ENCODE peak calls at places on chromosomes 4 and X, in eight cellular contexts. One of them, this sample, is unnamed.

GRCh38 chr4:130131536-130131935 is 1035.6 kb downstream of the C4orf33 start:
- DNase-seq in endothelial cell of umbilical vein: no peak
- DNase-seq in A549: no peak
- DNase-seq in tibial nerve: no peak
- DNase-seq in esophagus squamous epithelium: no peak
- DNase-seq in upper lobe of left lung: no peak
- DNase-seq in Peyer's patch: no peak
- DNase-seq in spleen: no peak
- DNase-seq in this sample: no peak

GRCh38 chr4:10088135-10089010 is 28.2 kb downstream of the WDR1 start:
- DNase-seq in tibial nerve: no peak
- DNase-seq in spleen: peak
- DNase-seq in Peyer's patch: no peak
- DNase-seq in A549: no peak
- DNase-seq in upper lobe of left lung: no peak
- DNase-seq in endothelial cell of umbilical vein: no peak
- DNase-seq in esophagus squamous epithelium: no peak
- DNase-seq in this sample: no peak

GRCh38 chrX:9670136-9670905 is 95.3 kb downstream of the GPR143 start:
- DNase-seq in spleen: no peak
- DNase-seq in endothelial cell of umbilical vein: peak
- DNase-seq in A549: no peak
- DNase-seq in tibial nerve: no peak
- DNase-seq in upper lobe of left lung: no peak
- DNase-seq in esophagus squamous epithelium: no peak
- DNase-seq in Peyer's patch: no peak
- DNase-seq in this sample: no peak

GRCh38 chr4:137422666-137423065 is 109.6 kb downstream of the PCDH18 start:
- DNase-seq in A549: no peak
- DNase-seq in tibial nerve: no peak
- DNase-seq in endothelial cell of umbilical vein: no peak
- DNase-seq in esophagus squamous epithelium: no peak
- DNase-seq in Peyer's patch: no peak
- DNase-seq in upper lobe of left lung: no peak
- DNase-seq in spleen: no peak
- DNase-seq in this sample: no peak

GRCh38 chr4:157832596-157832995 is 340.2 kb downstream of the GASK1B start:
- DNase-seq in upper lobe of left lung: no peak
- DNase-seq in spleen: no peak
- DNase-seq in esophagus squamous epithelium: no peak
- DNase-seq in Peyer's patch: no peak
- DNase-seq in endothelial cell of umbilical vein: no peak
- DNase-seq in A549: no peak
- DNase-seq in tibial nerve: no peak
- DNase-seq in this sample: no peak

GRCh38 chr4:48698029-48698901 is 81.8 kb downstream of the FRYL start:
- DNase-seq in upper lobe of left lung: no peak
- DNase-seq in tibial nerve: peak
- DNase-seq in esophagus squamous epithelium: no peak
- DNase-seq in endothelial cell of umbilical vein: peak
- DNase-seq in spleen: no peak
- DNase-seq in Peyer's patch: peak
- DNase-seq in A549: peak
- DNase-seq in this sample: peak

GRCh38 chr4:185920171-185920570 is 108.2 kb upstream of the SORBS2 start:
- DNase-seq in spleen: no peak
- DNase-seq in tibial nerve: no peak
- DNase-seq in endothelial cell of umbilical vein: no peak
- DNase-seq in Peyer's patch: no peak
- DNase-seq in A549: no peak
- DNase-seq in upper lobe of left lung: no peak
- DNase-seq in esophagus squamous epithelium: no peak
- DNase-seq in this sample: no peak

GRCh38 chrX:54509401-54509800 is 13.4 kb upstream of the FGD1 start:
- DNase-seq in endothelial cell of umbilical vein: peak
- DNase-seq in spleen: no peak
- DNase-seq in upper lobe of left lung: no peak
- DNase-seq in esophagus squamous epithelium: no peak
- DNase-seq in A549: no peak
- DNase-seq in tibial nerve: no peak
- DNase-seq in Peyer's patch: no peak
- DNase-seq in this sample: no peak

GRCh38 chr4:87092389-87093141 is 127.9 kb downstream of the KLHL8 start:
- DNase-seq in endothelial cell of umbilical vein: peak
- DNase-seq in spleen: no peak
- DNase-seq in upper lobe of left lung: no peak
- DNase-seq in esophagus squamous epithelium: no peak
- DNase-seq in Peyer's patch: peak
- DNase-seq in A549: peak
- DNase-seq in tibial nerve: peak
- DNase-seq in this sample: peak

GRCh38 chrX:23012162-23012561 is 12.4 kb downstream of the DDX53 start:
- DNase-seq in endothelial cell of umbilical vein: no peak
- DNase-seq in tibial nerve: no peak
- DNase-seq in Peyer's patch: no peak
- DNase-seq in esophagus squamous epithelium: no peak
- DNase-seq in A549: no peak
- DNase-seq in upper lobe of left lung: no peak
- DNase-seq in spleen: no peak
- DNase-seq in this sample: no peak

GRCh38 chr4:94635172-94635571 is 122.6 kb upstream of the BMPR1B start:
- DNase-seq in endothelial cell of umbilical vein: no peak
- DNase-seq in tibial nerve: no peak
- DNase-seq in A549: no peak
- DNase-seq in spleen: no peak
- DNase-seq in Peyer's patch: no peak
- DNase-seq in esophagus squamous epithelium: no peak
- DNase-seq in upper lobe of left lung: no peak
- DNase-seq in this sample: no peak

GRCh38 chr4:55253911-55254593 is 92.0 kb upstream of the SRD5A3 start:
- DNase-seq in esophagus squamous epithelium: no peak
- DNase-seq in endothelial cell of umbilical vein: peak
- DNase-seq in tibial nerve: no peak
- DNase-seq in Peyer's patch: no peak
- DNase-seq in A549: no peak
- DNase-seq in spleen: no peak
- DNase-seq in upper lobe of left lung: no peak
- DNase-seq in this sample: no peak

GRCh38 chr4:184348311-184349233 is 125.8 kb downstream of the IRF2 start:
- DNase-seq in A549: no peak
- DNase-seq in Peyer's patch: peak
- DNase-seq in endothelial cell of umbilical vein: no peak
- DNase-seq in tibial nerve: no peak
- DNase-seq in spleen: no peak
- DNase-seq in esophagus squamous epithelium: no peak
- DNase-seq in upper lobe of left lung: no peak
- DNase-seq in this sample: no peak

GRCh38 chr4:56757270-56757746 is 64.2 kb downstream of the SPINK2 start:
- DNase-seq in tibial nerve: no peak
- DNase-seq in esophagus squamous epithelium: no peak
- DNase-seq in A549: peak
- DNase-seq in spleen: peak
- DNase-seq in Peyer's patch: peak
- DNase-seq in upper lobe of left lung: no peak
- DNase-seq in endothelial cell of umbilical vein: no peak
- DNase-seq in this sample: peak

GRCh38 chrX:109300415-109300814 is 181.5 kb downstream of the GUCY2F start:
- DNase-seq in endothelial cell of umbilical vein: no peak
- DNase-seq in upper lobe of left lung: no peak
- DNase-seq in Peyer's patch: no peak
- DNase-seq in tibial nerve: no peak
- DNase-seq in A549: no peak
- DNase-seq in esophagus squamous epithelium: no peak
- DNase-seq in spleen: no peak
- DNase-seq in this sample: no peak

GRCh38 chrX:120235284-120235683 is 15.3 kb upstream of the ZBTB33 start:
- DNase-seq in A549: no peak
- DNase-seq in spleen: no peak
- DNase-seq in Peyer's patch: no peak
- DNase-seq in upper lobe of left lung: no peak
- DNase-seq in endothelial cell of umbilical vein: no peak
- DNase-seq in esophagus squamous epithelium: no peak
- DNase-seq in tibial nerve: no peak
- DNase-seq in this sample: no peak

GRCh38 chr4:126955292-126956191 is 677.2 kb upstream of the INTU start:
- DNase-seq in Peyer's patch: peak
- DNase-seq in upper lobe of left lung: peak
- DNase-seq in endothelial cell of umbilical vein: no peak
- DNase-seq in A549: no peak
- DNase-seq in esophagus squamous epithelium: no peak
- DNase-seq in spleen: no peak
- DNase-seq in tibial nerve: no peak
- DNase-seq in this sample: no peak

GRCh38 chr4:88341227-88342192 is 37.1 kb upstream of the HERC6 start:
- DNase-seq in esophagus squamous epithelium: no peak
- DNase-seq in spleen: no peak
- DNase-seq in tibial nerve: no peak
- DNase-seq in endothelial cell of umbilical vein: peak
- DNase-seq in upper lobe of left lung: no peak
- DNase-seq in A549: peak
- DNase-seq in Peyer's patch: no peak
- DNase-seq in this sample: peak

GRCh38 chrX:3527166-3527565 is 180.7 kb upstream of the MXRA5 start:
- DNase-seq in upper lobe of left lung: no peak
- DNase-seq in A549: no peak
- DNase-seq in tibial nerve: no peak
- DNase-seq in esophagus squamous epithelium: no peak
- DNase-seq in spleen: no peak
- DNase-seq in endothelial cell of umbilical vein: no peak
- DNase-seq in Peyer's patch: no peak
- DNase-seq in this sample: no peak

GRCh38 chr4:4693258-4693657 is 151.4 kb upstream of the STX18 start:
- DNase-seq in upper lobe of left lung: no peak
- DNase-seq in endothelial cell of umbilical vein: no peak
- DNase-seq in A549: no peak
- DNase-seq in esophagus squamous epithelium: no peak
- DNase-seq in spleen: no peak
- DNase-seq in tibial nerve: no peak
- DNase-seq in Peyer's patch: no peak
- DNase-seq in this sample: no peak

GRCh38 chr4:80006935-80007744 is 65.9 kb downstream of the ANTXR2 start:
- DNase-seq in tibial nerve: no peak
- DNase-seq in spleen: no peak
- DNase-seq in upper lobe of left lung: no peak
- DNase-seq in A549: no peak
- DNase-seq in esophagus squamous epithelium: no peak
- DNase-seq in Peyer's patch: no peak
- DNase-seq in endothelial cell of umbilical vein: peak
- DNase-seq in this sample: no peak

GRCh38 chr4:132230025-132230424 is 919.1 kb upstream of the PCDH10 start:
- DNase-seq in A549: no peak
- DNase-seq in tibial nerve: no peak
- DNase-seq in endothelial cell of umbilical vein: no peak
- DNase-seq in spleen: no peak
- DNase-seq in upper lobe of left lung: no peak
- DNase-seq in Peyer's patch: no peak
- DNase-seq in esophagus squamous epithelium: no peak
- DNase-seq in this sample: no peak

GRCh38 chrX:120299928-120300327 is 11.3 kb downstream of the TMEM255A start:
- DNase-seq in spleen: no peak
- DNase-seq in endothelial cell of umbilical vein: no peak
- DNase-seq in esophagus squamous epithelium: no peak
- DNase-seq in tibial nerve: no peak
- DNase-seq in A549: no peak
- DNase-seq in upper lobe of left lung: no peak
- DNase-seq in Peyer's patch: no peak
- DNase-seq in this sample: no peak

GRCh38 chr4:71009796-71010588 is 16.5 kb downstream of the DCK start:
- DNase-seq in A549: peak
- DNase-seq in Peyer's patch: no peak
- DNase-seq in tibial nerve: no peak
- DNase-seq in upper lobe of left lung: no peak
- DNase-seq in esophagus squamous epithelium: no peak
- DNase-seq in spleen: no peak
- DNase-seq in endothelial cell of umbilical vein: peak
- DNase-seq in this sample: no peak
- TF ChIP-seq CTCF in A549: peak
- TF ChIP-seq CTCF in Peyer's patch: peak
- TF ChIP-seq CTCF in tibial nerve: peak
- TF ChIP-seq CTCF in upper lobe of left lung: peak
- TF ChIP-seq CTCF in esophagus squamous epithelium: peak
- TF ChIP-seq CTCF in spleen: peak
- TF ChIP-seq CTCF in endothelial cell of umbilical vein: peak
- TF ChIP-seq CTCF in this sample: peak

GRCh38 chr4:172155838-172156345 is 342.7 kb downstream of the GALNTL6 start:
- DNase-seq in spleen: no peak
- DNase-seq in tibial nerve: no peak
- DNase-seq in A549: no peak
- DNase-seq in Peyer's patch: no peak
- DNase-seq in upper lobe of left lung: no peak
- DNase-seq in esophagus squamous epithelium: no peak
- DNase-seq in endothelial cell of umbilical vein: no peak
- DNase-seq in this sample: no peak
- TF ChIP-seq POLR2A in spleen: no peak
- TF ChIP-seq POLR2A in tibial nerve: no peak
- TF ChIP-seq POLR2A in A549: no peak
- TF ChIP-seq POLR2A in Peyer's patch: no peak
- TF ChIP-seq POLR2A in upper lobe of left lung: no peak
- TF ChIP-seq POLR2A in esophagus squamous epithelium: no peak
- TF ChIP-seq POLR2A in endothelial cell of umbilical vein: no peak
- TF ChIP-seq POLR2A in this sample: no peak

GRCh38 chr4:176790398-176790797 is 2.3 kb downstream of the VEGFC start:
- DNase-seq in Peyer's patch: no peak
- DNase-seq in A549: no peak
- DNase-seq in esophagus squamous epithelium: no peak
- DNase-seq in spleen: no peak
- DNase-seq in upper lobe of left lung: no peak
- DNase-seq in tibial nerve: no peak
- DNase-seq in endothelial cell of umbilical vein: no peak
- DNase-seq in this sample: no peak

GRCh38 chr4:176789955-176790354 is 2.8 kb downstream of the VEGFC start:
- DNase-seq in tibial nerve: no peak
- DNase-seq in Peyer's patch: no peak
- DNase-seq in esophagus squamous epithelium: no peak
- DNase-seq in spleen: no peak
- DNase-seq in A549: no peak
- DNase-seq in upper lobe of left lung: no peak
- DNase-seq in endothelial cell of umbilical vein: peak
- DNase-seq in this sample: no peak

GRCh38 chr4:176791591-176792347 is 953 bp downstream of the VEGFC start:
- DNase-seq in upper lobe of left lung: peak
- DNase-seq in tibial nerve: no peak
- DNase-seq in esophagus squamous epithelium: no peak
- DNase-seq in spleen: peak
- DNase-seq in endothelial cell of umbilical vein: peak
- DNase-seq in A549: no peak
- DNase-seq in Peyer's patch: no peak
- DNase-seq in this sample: peak

GRCh38 chr4:176788248-176788647 is 4.5 kb downstream of the VEGFC start:
- DNase-seq in endothelial cell of umbilical vein: no peak
- DNase-seq in spleen: no peak
- DNase-seq in A549: no peak
- DNase-seq in esophagus squamous epithelium: no peak
- DNase-seq in Peyer's patch: no peak
- DNase-seq in tibial nerve: no peak
- DNase-seq in upper lobe of left lung: no peak
- DNase-seq in this sample: no peak

GRCh38 chr4:176788971-176789370 is 3.8 kb downstream of the VEGFC start:
- DNase-seq in A549: no peak
- DNase-seq in tibial nerve: no peak
- DNase-seq in Peyer's patch: no peak
- DNase-seq in esophagus squamous epithelium: no peak
- DNase-seq in endothelial cell of umbilical vein: no peak
- DNase-seq in spleen: no peak
- DNase-seq in upper lobe of left lung: no peak
- DNase-seq in this sample: no peak
- H3K27ac ChIP-seq in A549: peak
- H3K27ac ChIP-seq in tibial nerve: no peak
- H3K27ac ChIP-seq in Peyer's patch: no peak
- H3K27ac ChIP-seq in esophagus squamous epithelium: no peak
- H3K27ac ChIP-seq in endothelial cell of umbilical vein: no peak
- H3K27ac ChIP-seq in spleen: no peak
- H3K27ac ChIP-seq in upper lobe of left lung: peak
- H3K27ac ChIP-seq in this sample: no peak

GRCh38 chrX:135688137-135688536 is 25.3 kb upstream of the CT45A1 start:
- DNase-seq in tibial nerve: no peak
- DNase-seq in Peyer's patch: no peak
- DNase-seq in upper lobe of left lung: no peak
- DNase-seq in spleen: peak
- DNase-seq in endothelial cell of umbilical vein: no peak
- DNase-seq in A549: no peak
- DNase-seq in esophagus squamous epithelium: no peak
- DNase-seq in this sample: no peak
- TF ChIP-seq CTCF in tibial nerve: no peak
- TF ChIP-seq CTCF in Peyer's patch: no peak
- TF ChIP-seq CTCF in upper lobe of left lung: no peak
- TF ChIP-seq CTCF in spleen: no peak
- TF ChIP-seq CTCF in endothelial cell of umbilical vein: no peak
- TF ChIP-seq CTCF in A549: peak
- TF ChIP-seq CTCF in esophagus squamous epithelium: no peak
- TF ChIP-seq CTCF in this sample: no peak